ENCODE peak calls at places on chromosomes 11 and 22, in eight cellular contexts. B is iPS-NIHi11; A is activated naive CD8-positive, alpha-beta T cell treated with anti-CD3 and anti-CD28 coated beads, Interleukin-2, amount 50 U/mL, for 24 hours; F is bronchial epithelial cell; L is Right ventricle myocardium superior; S is A549; T is NCI-H187; O is Ammon's horn. I is an unnamed sample.

GRCh38 chr22:42670921-42671709 is 21.9 kb upstream of the CYB5R3 start:
- DNase-seq in B (no peak), A (no peak), F (no peak), L (no peak), S (no peak), T (no peak), O (no peak), I (no peak)

GRCh38 chr11:96257972-96258951 is 84.7 kb downstream of the MAML2 start:
- DNase-seq in B (no peak), A (no peak), F (no peak), L (no peak), S (no peak), T (no peak), O (no peak), I (no peak)

GRCh38 chr22:27919943-27920755 is 1.1 kb upstream of the PITPNB start:
- DNase-seq in B (peak; percentile 45), A (no peak), F (peak; percentile 51), L (no peak), S (peak; percentile 59), T (no peak), O (peak; percentile 26), I (no peak)

GRCh38 chr11:65572356-65573043 is at the start of gene FAM89B:
- DNase-seq in B (peak; percentile 78), A (peak; percentile 91), F (peak; percentile 60), L (peak; percentile 96), S (peak; percentile 82), T (peak; percentile 31), O (peak; percentile 91), I (peak; percentile 95)

GRCh38 chr11:57874981-57875380 is 113.4 kb downstream of the CTNND1 start:
- DNase-seq in B (no peak), A (no peak), F (no peak), L (no peak), S (no peak), T (no peak), O (no peak), I (no peak)

GRCh38 chr11:130802567-130802966 is 113.7 kb downstream of the SNX19 start:
- DNase-seq in B (no peak), A (no peak), F (no peak), L (no peak), S (no peak), T (no peak), O (no peak), I (no peak)

GRCh38 chr11:106238704-106239360 is 161.4 kb downstream of the AASDHPPT start:
- DNase-seq in B (no peak), A (no peak), F (peak; percentile 49), L (no peak), S (no peak), T (no peak), O (no peak), I (no peak)

GRCh38 chr11:2825261-2825885 is 60.2 kb downstream of the CDKN1C start:
- DNase-seq in B (peak; percentile 57), A (no peak), F (peak; percentile 13), L (peak; percentile 93), S (no peak), T (no peak), O (no peak), I (peak; percentile 90)

GRCh38 chr11:124867700-124868099 is 2.5 kb downstream of the ROBO3 start:
- DNase-seq in B (peak; percentile 62), A (peak; percentile 23), F (peak; percentile 29), L (no peak), S (peak; percentile 40), T (no peak), O (peak; percentile 32), I (no peak)

GRCh38 chr11:57426754-57427691 is at the start of gene SLC43A3:
- DNase-seq in B (peak; percentile 81), A (peak; percentile 87), F (peak; percentile 83), L (peak; percentile 82), S (no peak), T (no peak), O (peak; percentile 56), I (peak; percentile 85)